ENCODE peak calls at places on chromosomes 7 and 10, in six cellular contexts. O is adrenal gland; T is AG04450; P is NCI-H1417 treated with DMSO at 0.1 percent for 48 hours; W is HEK293T; Y is activated CD4-positive, alpha-beta T cell treated with anti-CD3 and anti-CD28 coated beads, Interleukin-2, amount 50 U/mL, for 48 hours. J is an unnamed sample.

GRCh38 chr7:81583090-81583489 is 186.8 kb downstream of the HGF start:
- DNase-seq in Y (no peak), O (no peak), P (no peak), T (no peak), W (no peak), J (no peak)

GRCh38 chr10:71978476-71978875 is 14.3 kb downstream of the CHST3 start:
- DNase-seq in O (peak; percentile 20), P (no peak), Y (no peak), T (no peak), W (no peak), J (no peak)

GRCh38 chr7:27165655-27166474 is 528 bp upstream of the HOXA9 start:
- DNase-seq in W (no peak), T (no peak), P (no peak), Y (no peak), O (peak; percentile 16), J (no peak)

GRCh38 chr7:3112499-3113134 is 69.0 kb upstream of the CARD11 start:
- DNase-seq in O (no peak), Y (no peak), P (no peak), T (no peak), W (no peak), J (peak; percentile 86)

GRCh38 chr10:99435986-99436633 is 5.7 kb upstream of the GOT1 start:
- DNase-seq in T (peak; percentile 23), Y (no peak), P (no peak), O (no peak), W (no peak), J (no peak)

GRCh38 chr10:84076047-84076388 is 63.3 kb upstream of the GHITM start:
- DNase-seq in P (no peak), W (no peak), O (no peak), T (peak; percentile 36), Y (no peak), J (no peak)

GRCh38 chr7:67937717-67938191 is 941.1 kb downstream of the TYW1 start:
- DNase-seq in T (no peak), P (no peak), W (no peak), O (peak; percentile 53), Y (no peak), J (no peak)

GRCh38 chr10:62811159-62811875 is 4.8 kb downstream of the EGR2 start:
- DNase-seq in P (no peak), O (no peak), W (no peak), Y (peak; percentile 87), T (no peak), J (peak; percentile 79)

GRCh38 chr10:97854735-97855134 is 5.1 kb downstream of the GOLGA7B start:
- DNase-seq in O (no peak), W (no peak), T (no peak), Y (no peak), P (no peak), J (no peak)

GRCh38 chr7:117157121-117157870 is 165.6 kb downstream of the WNT2 start:
- DNase-seq in W (no peak), P (no peak), O (peak; percentile 87), T (peak; percentile 59), Y (no peak), J (no peak)

GRCh38 chr10:14645239-14645960 is 129.3 kb downstream of the FAM107B start:
- DNase-seq in O (no peak), T (no peak), Y (no peak), P (no peak), W (no peak), J (no peak)

GRCh38 chr10:12614390-12615003 is 265.1 kb downstream of the CAMK1D start:
- DNase-seq in Y (no peak), O (no peak), T (no peak), W (no peak), P (no peak), J (no peak)

J was measured in activated CD4-positive, alpha-beta memory T cell treated with anti-CD3 and anti-CD28 coated beads, Interleukin-2, amount 10 ng/mL, durations not matched to agents 7 days and 5 days.